ENCODE peak calls at places on chromosome 6, in nine cellular contexts. I is SJSA1, C is tibial nerve, U is MG63, V is colonic mucosa, F is A673, A is body of pancreas, H is GM23248, D is suprapubic skin. G is an unnamed sample. For H3K27me3, the result is how much of the 10 kb centered on the place peaks cover.

GRCh38 chr6:90435207-90435899 is 138.7 kb upstream of the BACH2 start:
- DNase-seq in I (no peak), C (no peak), U (no peak), V (no peak), F (peak), A (no peak), H (no peak), D (no peak), G (no peak)

GRCh38 chr6:161407581-161407980 is 133.7 kb upstream of the AGPAT4 start:
- DNase-seq in I (peak), C (no peak), U (peak), V (no peak), F (no peak), A (no peak), H (peak), D (no peak), G (peak)

GRCh38 chr6:55882731-55883595 is 7.6 kb upstream of the BMP5 start:
- DNase-seq in I (peak), C (peak), U (no peak), V (no peak), F (peak), A (no peak), H (peak), D (no peak), G (peak)

GRCh38 chr6:16450821-16451220 is 212.4 kb downstream of the GMPR start:
- DNase-seq in I (no peak), C (no peak), U (no peak), V (no peak), F (no peak), A (no peak), H (peak), D (no peak), G (peak)

GRCh38 chr6:79650943-79651342 is 19.8 kb downstream of the SH3BGRL2 start:
- DNase-seq in I (no peak), C (no peak), U (no peak), V (no peak), F (no peak), A (no peak), H (no peak), D (no peak), G (no peak)

GRCh38 chr6:135853227-135853626 is 1.7 kb downstream of the PDE7B start:
- DNase-seq in I (no peak), C (no peak), U (no peak), V (no peak), F (no peak), A (no peak), H (peak), D (no peak), G (peak)

GRCh38 chr6:23635150-23635549 is 490.9 kb upstream of the NRSN1 start:
- DNase-seq in I (no peak), C (no peak), U (no peak), V (no peak), F (no peak), A (no peak), H (no peak), D (no peak), G (no peak)

GRCh38 chr6:111982681-111983080 is 71.2 kb upstream of the CCN6 start:
- DNase-seq in I (no peak), C (no peak), U (no peak), V (no peak), F (no peak), A (no peak), H (no peak), D (no peak), G (no peak)

GRCh38 chr6:111558690-111559192 is 46.9 kb downstream of the TRAF3IP2 start:
- DNase-seq in I (no peak), C (no peak), U (no peak), V (no peak), F (no peak), A (no peak), H (no peak), D (no peak), G (no peak)

GRCh38 chr6:166056637-166057036 is 111.0 kb downstream of the TBXT start:
- DNase-seq in I (no peak), C (no peak), U (no peak), V (no peak), F (no peak), A (peak), H (peak), D (no peak), G (peak)

GRCh38 chr6:161406633-161407032 is 132.8 kb upstream of the AGPAT4 start:
- DNase-seq in I (peak), C (no peak), U (peak), V (no peak), F (no peak), A (no peak), H (peak), D (no peak), G (peak)

GRCh38 chr6:46741482-46741881 is 5.3 kb upstream of the ANKRD66 start:
- DNase-seq in I (no peak), C (no peak), U (no peak), V (no peak), F (no peak), A (no peak), H (no peak), D (no peak), G (no peak)

GRCh38 chr6:100461273-100461919 is 3.3 kb downstream of the SIM1 start:
- DNase-seq in I (peak), C (no peak), U (peak), V (no peak), F (peak), A (peak), H (peak), D (no peak), G (no peak)
- H3K27me3 ChIP-seq in I (under half), C (half or more), U (under half), V (half or more), F (under half), A (under half), H (under half), D (half or more), G (half or more)

GRCh38 chr6:150598401-150598800 is 1.3 kb upstream of the PLEKHG1 start:
- DNase-seq in I (no peak), C (no peak), U (no peak), V (no peak), F (no peak), A (no peak), H (no peak), D (no peak), G (no peak)
- H3K27me3 ChIP-seq in I (half or more), C (under half), U (under half), V (under half), F (under half), A (under half), H (half or more), D (under half), G (under half)

GRCh38 chr6:88167625-88167937 is 1.4 kb upstream of the CNR1 start:
- DNase-seq in I (no peak), C (no peak), U (no peak), V (no peak), F (no peak), A (no peak), H (no peak), D (no peak), G (no peak)
- H3K27me3 ChIP-seq in I (half or more), C (under half), U (under half), V (under half), F (half or more), A (under half), H (half or more), D (under half), G (under half)

GRCh38 chr6:159473435-159473834 is 219.6 kb downstream of the SOD2 start:
- DNase-seq in I (no peak), C (no peak), U (no peak), V (no peak), F (no peak), A (no peak), H (no peak), D (no peak), G (no peak)
- H3K27me3 ChIP-seq in I (under half), C (under half), U (under half), V (under half), F (under half), A (under half), H (under half), D (under half), G (under half)

GRCh38 chr6:31586596-31586995 is 519 bp downstream of the LST1 start:
- DNase-seq in I (no peak), C (no peak), U (no peak), V (no peak), F (no peak), A (no peak), H (no peak), D (no peak), G (no peak)
- H3K27me3 ChIP-seq in I (under half), C (under half), U (under half), V (under half), F (under half), A (under half), H (under half), D (under half), G (under half)

GRCh38 chr6:107021786-107022185 is 6.2 kb upstream of the MTRES1 start:
- DNase-seq in I (no peak), C (no peak), U (no peak), V (no peak), F (peak), A (no peak), H (no peak), D (no peak), G (no peak)

GRCh38 chr6:107030151-107030550 is 2.2 kb downstream of the MTRES1 start:
- DNase-seq in I (no peak), C (no peak), U (no peak), V (no peak), F (no peak), A (no peak), H (peak), D (no peak), G (no peak)

GRCh38 chr6:107032051-107032450 is 4.1 kb downstream of the MTRES1 start:
- DNase-seq in I (no peak), C (no peak), U (no peak), V (no peak), F (no peak), A (no peak), H (peak), D (no peak), G (no peak)

DNA sequence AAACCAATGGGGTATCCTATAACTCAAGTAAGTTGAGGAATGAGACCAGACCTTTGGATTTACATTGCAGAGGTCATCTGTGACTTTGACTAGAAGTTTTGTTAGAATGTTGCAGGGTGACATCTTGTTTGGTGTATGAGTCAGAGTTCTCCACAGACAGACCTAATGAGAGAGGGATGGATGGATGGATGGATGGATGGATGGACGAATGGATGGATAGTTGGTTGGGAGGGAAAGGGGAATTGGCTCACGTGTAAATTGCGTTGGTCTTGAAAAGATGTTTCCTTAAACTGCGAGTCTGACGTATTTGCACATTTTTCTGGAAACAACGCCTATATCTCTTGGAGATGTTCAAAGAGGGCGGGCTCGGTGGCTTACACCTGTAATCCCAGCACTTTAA is 1.0 kb upstream of the MTRES1 start:
- DNase-seq in I (no peak), C (no peak), U (no peak), V (no peak), F (no peak), A (no peak), H (peak), D (no peak), G (no peak)
- H3K27me3 ChIP-seq in I (under half), C (under half), U (under half), V (under half), F (under half), A (under half), H (under half), D (under half), G (under half)

GRCh38 chr6:149963212-149963461 is 606 bp upstream of the ULBP1 start:
- DNase-seq in I (no peak), C (no peak), U (no peak), V (peak), F (peak), A (peak), H (peak), D (no peak), G (peak)
- H3K27me3 ChIP-seq in I (under half), C (half or more), U (under half), V (under half), F (under half), A (under half), H (under half), D (half or more), G (under half)

G was measured in brain microvascular endothelial cell.